ENCODE peak calls at places on chromosomes 3 and 15, in four cellular contexts. T is AG10803, X is IMR-90, P is GM23248. O is an unnamed sample.

GRCh38 chr15:36905908-36906307 is 194.4 kb downstream of the MEIS2 start:
- DNase-seq in T (peak), P (peak), X (peak), O (no peak)

GRCh38 chr3:12875857-12876451 is 34.6 kb upstream of the RPL32 start:
- DNase-seq in X (no peak), P (peak), T (no peak), O (peak)

GRCh38 chr3:147521646-147522045 is 112.5 kb downstream of the ZIC1 start:
- DNase-seq in P (peak), T (peak), X (peak), O (no peak)

GRCh38 chr15:37102315-37103021 is 2.1 kb upstream of the MEIS2 start:
- DNase-seq in T (no peak), P (peak), X (peak), O (no peak)

GRCh38 chr15:99109555-99110021 is 4.7 kb downstream of the SYNM start:
- DNase-seq in X (no peak), T (no peak), P (no peak), O (no peak)

GRCh38 chr3:152264378-152264777 is 4.4 kb upstream of the MBNL1 start:
- DNase-seq in P (peak), X (no peak), T (peak), O (no peak)

GRCh38 chr3:160001850-160002623 is 13.4 kb downstream of the IL12A start:
- DNase-seq in T (no peak), P (no peak), X (no peak), O (no peak)

GRCh38 chr3:14303336-14304100 is 98.9 kb upstream of the SLC6A6 start:
- DNase-seq in P (peak), T (peak), X (peak), O (no peak)

GRCh38 chr3:53354945-53355498 is 7.7 kb upstream of the DCP1A start:
- DNase-seq in T (no peak), P (no peak), X (peak), O (no peak)

GRCh38 chr3:95615592-95616310 is 1198.6 kb upstream of the EPHA6 start:
- DNase-seq in P (no peak), T (no peak), X (no peak), O (no peak)

GRCh38 chr15:43268111-43269105 is 1.7 kb upstream of the TGM5 start:
- DNase-seq in P (peak), X (no peak), T (peak), O (no peak)

GRCh38 chr3:66885326-66886000 is 112.6 kb upstream of the KBTBD8 start:
- DNase-seq in X (peak), T (peak), P (peak), O (no peak)

GRCh38 chr15:84863480-84864428 is 20.7 kb upstream of the SLC28A1 start:
- DNase-seq in T (peak), X (no peak), P (peak), O (no peak)

GRCh38 chr3:158430968-158431367 is 140.0 kb upstream of the MLF1 start:
- DNase-seq in T (peak), P (no peak), X (peak), O (no peak)

GRCh38 chr3:57015912-57016311 is 44.6 kb upstream of the SPATA12 start:
- DNase-seq in X (no peak), T (no peak), P (no peak), O (no peak)

GRCh38 chr15:57866149-57866736 is 159.7 kb downstream of the POLR2M start:
- DNase-seq in X (peak), P (peak), T (peak), O (peak)

GRCh38 chr3:43902415-43902814 is 211.7 kb downstream of the ABHD5 start:
- DNase-seq in X (no peak), P (no peak), T (peak), O (no peak)

GRCh38 chr15:60414016-60414682 is 16.4 kb upstream of the ANXA2 start:
- DNase-seq in P (peak), X (peak), T (peak), O (no peak)

GRCh38 chr3:89467886-89468479 is 360.6 kb downstream of the EPHA3 start:
- DNase-seq in T (no peak), P (no peak), X (no peak), O (no peak)

GRCh38 chr3:194485876-194486539 is 794 bp downstream of the ATP13A3 start:
- DNase-seq in X (peak), P (peak), T (no peak), O (peak)

GRCh38 chr3:27160779-27161287 is 208.3 kb downstream of the NEK10 start:
- DNase-seq in T (no peak), P (no peak), X (no peak), O (no peak)

GRCh38 chr3:192816274-192816853 is 89.0 kb upstream of the FGF12 start:
- DNase-seq in X (peak), P (peak), T (peak), O (no peak)

GRCh38 chr3:69509288-69509687 is 123.4 kb upstream of the FRMD4B start:
- DNase-seq in T (no peak), P (no peak), X (no peak), O (no peak)

GRCh38 chr3:172516318-172517214 is 6.7 kb downstream of the TNFSF10 start:
- DNase-seq in P (peak), X (peak), T (peak), O (peak)

GRCh38 chr15:77111813-77112212 is 40.9 kb upstream of the TSPAN3 start:
- DNase-seq in P (no peak), X (no peak), T (no peak), O (no peak)

GRCh38 chr3:184334470-184335158 is 2.8 kb upstream of the FAM131A start:
- DNase-seq in X (peak), P (peak), T (peak), O (peak)

GRCh38 chr3:128009952-128010846 is 42.0 kb upstream of the SEC61A1 start:
- DNase-seq in T (peak), X (peak), P (peak), O (no peak)

GRCh38 chr3:122572940-122573412 is 4.5 kb upstream of the PARP15 start:
- DNase-seq in X (peak), P (peak), T (no peak), O (no peak)

GRCh38 chr3:105458518-105459215 is 92.0 kb downstream of the ALCAM start:
- DNase-seq in X (peak), T (peak), P (peak), O (no peak)

GRCh38 chr3:100972867-100973266 is 20.4 kb downstream of the ABI3BP start:
- DNase-seq in P (peak), X (peak), T (peak), O (no peak)

GRCh38 chr3:127964053-127964452 is 49.0 kb downstream of the KBTBD12 start:
- DNase-seq in P (no peak), X (peak), T (no peak), O (no peak)

GRCh38 chr3:146589899-146590508 is 15.1 kb downstream of the PLSCR5 start:
- DNase-seq in T (peak), P (peak), X (peak), O (no peak)

GRCh38 chr15:78077053-78077859 is at the start of gene TBC1D2B:
- DNase-seq in T (peak), P (peak), X (peak), O (peak)

GRCh38 chr3:149969945-149970715 is 565 bp downstream of the PFN2 start:
- DNase-seq in P (peak), T (peak), X (peak), O (peak)

GRCh38 chr3:5061218-5061569 is 60.9 kb upstream of the ARL8B start:
- DNase-seq in P (peak), T (peak), X (no peak), O (no peak)

GRCh38 chr3:102235679-102236078 is 199.1 kb upstream of the ZPLD1 start:
- DNase-seq in T (no peak), P (no peak), X (peak), O (no peak)

GRCh38 chr15:28260317-28260716 is 61.7 kb downstream of the HERC2 start:
- DNase-seq in T (no peak), X (no peak), P (no peak), O (no peak)

GRCh38 chr3:10875914-10876313 is 59.9 kb downstream of the SLC6A11 start:
- DNase-seq in T (no peak), P (no peak), X (no peak), O (no peak)

GRCh38 chr3:103002447-103002846 is 567.6 kb downstream of the ZPLD1 start:
- DNase-seq in X (no peak), T (no peak), P (peak), O (no peak)

GRCh38 chr15:36468746-36469145 is 110.7 kb upstream of the CDIN1 start:
- DNase-seq in P (peak), T (peak), X (peak), O (peak)

GRCh38 chr3:170056710-170057454 is 19.1 kb downstream of the GPR160 start:
- DNase-seq in X (no peak), T (no peak), P (no peak), O (no peak)

GRCh38 chr3:170057550-170057949 is 19.8 kb downstream of the GPR160 start:
- DNase-seq in T (no peak), P (no peak), X (no peak), O (no peak)

GRCh38 chr3:170054204-170054603 is 16.4 kb downstream of the GPR160 start:
- DNase-seq in T (no peak), X (no peak), P (no peak), O (no peak)

GRCh38 chr3:170052398-170052797 is 14.6 kb downstream of the GPR160 start:
- DNase-seq in P (no peak), X (no peak), T (no peak), O (no peak)

DNA sequence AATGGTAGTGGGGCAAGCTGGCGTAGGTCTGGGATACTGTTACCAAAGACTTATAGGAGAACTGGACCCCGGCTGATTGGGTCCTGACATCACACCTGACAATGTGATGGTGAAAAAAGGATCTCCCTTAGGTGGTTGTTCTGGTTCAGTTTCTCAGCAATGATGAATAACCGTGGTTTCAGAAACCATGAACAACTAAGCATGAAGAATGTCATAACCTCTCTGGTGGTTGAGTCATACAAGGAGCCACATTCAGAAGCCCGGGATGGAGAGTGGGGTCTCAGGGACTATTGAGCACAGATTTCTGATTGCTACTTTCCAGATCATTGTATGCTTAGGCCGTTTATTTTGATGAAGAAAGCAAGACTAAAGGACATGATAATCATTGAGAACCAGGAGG is 17.4 kb downstream of the GPR160 start:
- DNase-seq in X (peak), T (peak), P (peak), O (no peak)
- H3K4me3 ChIP-seq in X (no peak), T (no peak), P (no peak), O (no peak)

GRCh38 chr3:21542656-21543379 is 208.2 kb downstream of the ZNF385D start:
- DNase-seq in P (no peak), T (no peak), X (no peak), O (no peak)

GRCh38 chr3:21540265-21540664 is 210.7 kb downstream of the ZNF385D start:
- DNase-seq in P (no peak), T (no peak), X (no peak), O (no peak)

GRCh38 chr3:21544076-21544462 is 206.9 kb downstream of the ZNF385D start:
- DNase-seq in X (no peak), P (peak), T (peak), O (no peak)

DNA sequence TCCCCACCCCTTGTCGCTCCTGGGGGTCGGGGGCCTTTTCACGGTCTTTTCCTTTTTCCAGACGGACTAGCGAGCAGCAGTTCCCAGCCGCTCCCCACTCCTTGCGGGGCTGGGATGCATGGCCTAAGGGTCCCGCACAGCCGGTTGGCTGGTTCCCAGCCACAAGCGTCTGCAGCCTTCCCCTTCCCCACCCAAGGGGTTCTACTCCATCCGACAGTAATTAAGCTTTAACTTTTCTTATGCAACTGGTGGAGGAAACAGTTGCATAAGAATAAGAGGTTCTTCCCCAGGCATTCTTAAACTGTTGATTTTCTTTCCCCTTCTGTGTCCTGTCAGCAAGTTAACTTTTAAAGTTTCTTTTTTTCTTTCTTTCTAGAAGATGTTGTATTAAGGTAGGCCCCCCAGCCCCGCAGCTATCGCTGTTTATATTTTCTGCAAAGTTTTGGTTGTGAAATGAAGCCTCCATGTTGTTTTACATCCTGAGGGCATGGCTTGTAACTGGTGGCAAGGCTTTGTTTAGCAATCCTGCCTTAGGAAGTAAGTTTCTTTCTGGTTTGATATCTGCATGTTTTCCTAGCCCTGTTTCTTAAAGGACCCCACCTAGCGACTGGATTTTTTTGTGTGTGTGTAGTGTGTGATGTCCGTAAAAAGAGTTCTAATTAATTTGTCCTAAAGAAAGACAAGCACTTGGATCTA is 207.5 kb downstream of the ZNF385D start:
- DNase-seq in T (peak), X (no peak), P (no peak), O (no peak)
- H3K4me3 ChIP-seq in T (no peak), X (no peak), P (no peak), O (no peak)

GRCh38 chr3:51388286-51389029 is 2.6 kb upstream of the RBM15B start:
- DNase-seq in P (peak), T (no peak), X (peak), O (no peak)
- H3K4me3 ChIP-seq in P (no peak), T (no peak), X (no peak), O (no peak)

GRCh38 chr3:86865506-86865905 is 125.4 kb downstream of the VGLL3 start:
- DNase-seq in P (peak), X (peak), T (peak), O (no peak)

GRCh38 chr3:86867990-86868389 is 123.0 kb downstream of the VGLL3 start:
- DNase-seq in T (peak), P (peak), X (peak), O (no peak)

DNA sequence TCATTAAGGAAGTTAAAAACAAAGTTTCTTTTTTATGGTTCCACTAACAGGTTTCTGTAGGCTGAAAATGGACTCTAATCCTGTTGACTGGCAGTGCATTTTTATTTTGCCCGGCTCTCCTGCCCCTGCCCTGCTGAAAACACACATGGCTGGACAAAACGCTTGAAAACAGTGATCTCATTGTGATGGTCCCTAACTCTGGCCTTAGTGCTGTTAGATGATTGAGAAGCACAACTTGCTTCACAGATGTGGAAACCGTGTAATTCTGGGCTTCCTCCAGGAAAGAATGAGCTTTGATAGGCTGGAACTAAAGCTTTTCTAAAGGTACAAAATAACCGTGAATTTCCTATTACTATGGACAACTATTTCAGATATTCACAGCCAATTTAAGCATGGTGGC is 121.4 kb downstream of the VGLL3 start:
- DNase-seq in X (no peak), P (no peak), T (no peak), O (no peak)
- H3K4me3 ChIP-seq in X (no peak), P (no peak), T (no peak), O (no peak)

GRCh38 chr15:86157929-86158328 is 78.3 kb downstream of the AGBL1 start:
- DNase-seq in P (no peak), X (no peak), T (no peak), O (no peak)
- H3K4me3 ChIP-seq in P (no peak), X (no peak), T (no peak), O (no peak)

GRCh38 chr3:52240059-52240885 is 1.3 kb upstream of the TWF2 start:
- DNase-seq in T (peak), X (peak), P (peak), O (peak)
- H3K4me3 ChIP-seq in T (peak), X (no peak), P (peak), O (no peak)

DNA sequence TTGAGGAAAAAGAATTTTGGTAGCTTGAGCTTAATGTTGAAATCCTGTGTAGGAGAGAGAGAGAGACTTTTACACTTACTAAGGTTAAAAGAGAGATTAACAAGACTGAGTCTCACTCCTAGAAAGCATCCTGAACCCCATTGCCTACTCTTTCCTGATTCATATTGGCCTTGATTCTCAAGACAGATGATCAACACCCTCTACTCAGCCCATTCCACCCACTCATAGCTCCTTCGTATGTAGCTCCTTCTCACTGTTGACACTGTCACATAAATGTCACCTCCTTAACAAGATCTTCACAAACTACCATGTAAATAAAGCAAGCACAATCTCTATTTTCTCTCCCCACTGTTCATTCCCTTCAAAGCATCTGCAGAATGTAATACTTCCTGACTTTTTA is 574.6 kb upstream of the LMCD1 start:
- DNase-seq in X (no peak), T (no peak), P (no peak), O (no peak)
- H3K4me3 ChIP-seq in X (no peak), T (no peak), P (no peak), O (no peak)

DNA sequence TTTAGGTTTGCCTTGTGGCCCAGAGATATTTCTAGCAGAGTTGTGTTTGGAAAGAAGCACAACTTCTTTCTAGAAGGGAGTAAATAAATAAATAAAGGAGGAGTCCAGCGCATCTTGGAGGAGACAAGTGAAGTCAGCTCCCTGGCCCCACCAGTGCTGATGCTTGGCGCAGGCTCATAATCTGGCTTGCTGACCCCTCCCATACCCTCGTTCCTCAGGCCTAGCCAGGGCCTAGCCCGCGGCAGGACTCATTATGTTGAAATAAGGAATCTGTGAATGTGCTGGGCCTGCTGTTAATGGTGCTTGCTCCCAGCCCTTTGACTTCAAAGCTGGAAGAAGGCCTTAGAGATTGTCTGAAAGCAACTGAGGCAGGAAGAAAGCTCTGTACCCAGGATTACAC is 3.1 kb downstream of the ZNF710 start:
- DNase-seq in T (no peak), P (peak), X (no peak), O (no peak)
- H3K4me3 ChIP-seq in T (peak), P (peak), X (peak), O (peak)

GRCh38 chr3:61563614-61564404 is 2.4 kb downstream of the PTPRG start:
- DNase-seq in P (peak), T (peak), X (no peak), O (no peak)
- H3K4me3 ChIP-seq in P (peak), T (peak), X (peak), O (peak)